ENCODE peak calls at places on chromosome 22, in eight cellular contexts. F is mesendoderm; C is AG08396; G is activated naive CD4-positive, alpha-beta T cell; I is effector memory CD4-positive, alpha-beta T cell; U is lower leg skin; X is activated T-helper 1 cell treated with Interleukin-2 at 50 U/mL for 16 hours; A is GF-D8. W is an unnamed sample.

GRCh38 chr22:41383085-41383484 is 1.3 kb downstream of the TEF start:
- DNase-seq in X (no peak), U (no peak), F (no peak), C (no peak), A (no peak), I (no peak), G (no peak), W (no peak)

GRCh38 chr22:32728291-32728690 is 73.2 kb upstream of the TIMP3 start:
- DNase-seq in X (no peak), F (no peak), G (no peak), A (no peak), I (no peak), C (no peak), U (no peak), W (no peak)

GRCh38 chr22:48923165-48923875 is 904.4 kb downstream of the BRD1 start:
- DNase-seq in A (no peak), G (no peak), I (no peak), C (no peak), F (no peak), U (no peak), X (no peak), W (no peak)

GRCh38 chr22:25393121-25393805 is 171.2 kb upstream of the GRK3 start:
- DNase-seq in F (no peak), U (no peak), G (no peak), A (no peak), I (no peak), X (no peak), C (no peak), W (no peak)

GRCh38 chr22:49788492-49788891 is 39.2 kb downstream of the BRD1 start:
- DNase-seq in I (no peak), G (no peak), A (peak), U (peak), X (no peak), C (peak), F (no peak), W (no peak)

GRCh38 chr22:36585841-36586240 is 56.9 kb upstream of the EIF3D start:
- DNase-seq in I (no peak), A (no peak), F (peak), G (no peak), X (no peak), C (no peak), U (no peak), W (no peak)

GRCh38 chr22:26887916-26888315 is 230.5 kb downstream of the MIAT start:
- DNase-seq in U (no peak), F (no peak), I (no peak), X (no peak), G (no peak), C (no peak), A (no peak), W (no peak)

GRCh38 chr22:49371325-49372110 is 456.2 kb downstream of the BRD1 start:
- DNase-seq in X (no peak), C (no peak), F (no peak), U (peak), G (no peak), A (no peak), I (no peak), W (no peak)

GRCh38 chr22:30806391-30806861 is 111.8 kb downstream of the OSBP2 start:
- DNase-seq in C (peak), U (no peak), A (no peak), G (no peak), X (no peak), F (peak), I (no peak), W (no peak)

GRCh38 chr22:40741116-40741515 is 61.8 kb downstream of the MCHR1 start:
- DNase-seq in A (no peak), X (no peak), C (no peak), U (no peak), I (no peak), F (no peak), G (no peak), W (no peak)

GRCh38 chr22:47965066-47965465 is 1202.6 kb downstream of the TBC1D22A start:
- DNase-seq in G (no peak), F (no peak), X (no peak), A (no peak), C (no peak), I (no peak), U (no peak), W (no peak)